ENCODE peak calls at places on chromosome 2, in nine cellular contexts. L is colonic mucosa; V is brain microvascular endothelial cell; R is omental fat pad; W is activated CD4-positive, alpha-beta T cell treated with anti-CD3 and anti-CD28 coated beads for 4 hours; K is glomerular endothelial cell; Y is IMR-90; P is aorta; C is B cell. H is an unnamed sample.

GRCh38 chr2:96842600-96842999 is 1.2 kb downstream of the ANKRD23 start:
- DNase-seq in L (no peak), V (no peak), R (no peak), W (no peak), K (no peak), Y (no peak), P (no peak), C (no peak), H (no peak)

GRCh38 chr2:160608525-160609085 is 115.0 kb upstream of the RBMS1 start:
- DNase-seq in L (no peak), V (no peak), R (no peak), W (no peak), K (no peak), Y (no peak), P (no peak), C (no peak), H (no peak)

GRCh38 chr2:119350311-119350998 is 16.2 kb downstream of the C2orf76 start:
- DNase-seq in L (no peak), V (no peak), R (no peak), W (no peak), K (no peak), Y (no peak), P (no peak), C (no peak), H (no peak)

GRCh38 chr2:37316181-37316580 is 8.5 kb downstream of the PRKD3 start:
- DNase-seq in L (no peak), V (no peak), R (no peak), W (no peak), K (no peak), Y (no peak), P (no peak), C (no peak), H (no peak)

GRCh38 chr2:149075065-149075464 is 36.6 kb downstream of the LYPD6B start:
- DNase-seq in L (no peak), V (no peak), R (no peak), W (no peak), K (no peak), Y (no peak), P (no peak), C (no peak), H (no peak)

GRCh38 chr2:159879061-159879604 is 81.1 kb upstream of the CD302 start:
- DNase-seq in L (no peak), V (peak; percentile 20), R (no peak), W (no peak), K (no peak), Y (peak; percentile 70), P (no peak), C (peak; percentile 21), H (no peak)

GRCh38 chr2:217289153-217289908 is 429.5 kb upstream of the TNP1 start:
- DNase-seq in L (no peak), V (no peak), R (no peak), W (no peak), K (no peak), Y (peak; percentile 39), P (no peak), C (no peak), H (no peak)

GRCh38 chr2:3305952-3306351 is 71.7 kb downstream of the EIPR1 start:
- DNase-seq in L (peak; percentile 30), V (no peak), R (no peak), W (no peak), K (no peak), Y (no peak), P (peak; percentile 42), C (no peak), H (no peak)

GRCh38 chr2:112093216-112093615 is 38.1 kb downstream of the TMEM87B start:
- DNase-seq in L (no peak), V (no peak), R (no peak), W (no peak), K (no peak), Y (peak; percentile 29), P (no peak), C (no peak), H (no peak)

GRCh38 chr2:27354597-27354927 is 2.0 kb downstream of the GTF3C2 start:
- DNase-seq in L (no peak), V (no peak), R (no peak), W (no peak), K (no peak), Y (no peak), P (no peak), C (no peak), H (no peak)

GRCh38 chr2:171957061-171957460 is 34.8 kb downstream of the HAT1 start:
- DNase-seq in L (no peak), V (no peak), R (no peak), W (no peak), K (no peak), Y (no peak), P (no peak), C (no peak), H (no peak)

GRCh38 chr2:6791682-6792081 is 74.0 kb downstream of the CMPK2 start:
- DNase-seq in L (no peak), V (no peak), R (no peak), W (no peak), K (no peak), Y (no peak), P (no peak), C (no peak), H (no peak)

GRCh38 chr2:120430957-120431356 is 85.0 kb downstream of the INHBB start:
- DNase-seq in L (no peak), V (no peak), R (no peak), W (no peak), K (no peak), Y (no peak), P (no peak), C (no peak), H (peak; percentile 24)

GRCh38 chr2:177396630-177397460 is 4.3 kb downstream of the AGPS start:
- DNase-seq in L (no peak), V (peak; percentile 56), R (no peak), W (no peak), K (peak; percentile 90), Y (peak; percentile 69), P (no peak), C (no peak), H (no peak)

GRCh38 chr2:173550143-173550542 is 195.5 kb downstream of the CDCA7 start:
- DNase-seq in L (no peak), V (peak; percentile 75), R (no peak), W (no peak), K (no peak), Y (peak; percentile 47), P (no peak), C (no peak), H (no peak)

GRCh38 chr2:144999040-144999875 is 479.3 kb upstream of the ZEB2 start:
- DNase-seq in L (no peak), V (peak; percentile 46), R (no peak), W (no peak), K (no peak), Y (no peak), P (no peak), C (no peak), H (no peak)

GRCh38 chr2:58842501-58843144 is 601.5 kb upstream of the FANCL start:
- DNase-seq in L (no peak), V (no peak), R (no peak), W (no peak), K (no peak), Y (no peak), P (no peak), C (no peak), H (no peak)

GRCh38 chr2:174473796-174474195 is 13.0 kb downstream of the GPR155 start:
- DNase-seq in L (no peak), V (no peak), R (no peak), W (no peak), K (no peak), Y (no peak), P (no peak), C (no peak), H (no peak)

GRCh38 chr2:105876191-105876590 is 131.5 kb downstream of the NCK2 start:
- DNase-seq in L (peak; percentile 10), V (no peak), R (no peak), W (no peak), K (no peak), Y (no peak), P (no peak), C (no peak), H (no peak)

GRCh38 chr2:179049203-179049545 is 763 bp downstream of the CCDC141 start:
- DNase-seq in L (no peak), V (no peak), R (no peak), W (no peak), K (no peak), Y (no peak), P (no peak), C (peak; percentile 29), H (peak; percentile 22)

GRCh38 chr2:11466307-11467125 is 555 bp upstream of the E2F6 start:
- DNase-seq in L (peak; percentile 29), V (no peak), R (no peak), W (no peak), K (no peak), Y (no peak), P (no peak), C (peak; percentile 19), H (no peak)